ENCODE peak calls at places on chromosomes 5 and 9, in four cellular contexts. One of them, this sample, is unnamed. For H3K4me1, the result is how much of the 10 kb centered on the place peaks cover.

GRCh38 chr9:85973238-85973637 is 32.3 kb downstream of the NAA35 start:
- DNase-seq in colonic mucosa: no peak
- DNase-seq in thyroid gland: no peak
- DNase-seq in lower lobe of right lung: no peak
- DNase-seq in this sample: no peak

GRCh38 chr9:86324308-86324707 is 29.9 kb downstream of the TUT7 start:
- DNase-seq in colonic mucosa: no peak
- DNase-seq in thyroid gland: no peak
- DNase-seq in lower lobe of right lung: no peak
- DNase-seq in this sample: no peak

GRCh38 chr5:76402251-76402879 is 720 bp upstream of the IQGAP2 start:
- DNase-seq in colonic mucosa: peak
- DNase-seq in thyroid gland: peak
- DNase-seq in lower lobe of right lung: peak
- DNase-seq in this sample: peak

GRCh38 chr5:111364992-111365391 is 140.8 kb downstream of the CAMK4 start:
- DNase-seq in colonic mucosa: no peak
- DNase-seq in thyroid gland: no peak
- DNase-seq in lower lobe of right lung: no peak
- DNase-seq in this sample: no peak

GRCh38 chr5:10676946-10677345 is 84.1 kb downstream of the DAP start:
- DNase-seq in colonic mucosa: no peak
- DNase-seq in thyroid gland: no peak
- DNase-seq in lower lobe of right lung: no peak
- DNase-seq in this sample: no peak

GRCh38 chr9:38384990-38385848 is 7.3 kb upstream of the ALDH1B1 start:
- DNase-seq in colonic mucosa: no peak
- DNase-seq in thyroid gland: no peak
- DNase-seq in lower lobe of right lung: no peak
- DNase-seq in this sample: no peak

GRCh38 chr5:55636711-55637110 is 75.4 kb downstream of the SLC38A9 start:
- DNase-seq in colonic mucosa: peak
- DNase-seq in thyroid gland: no peak
- DNase-seq in lower lobe of right lung: no peak
- DNase-seq in this sample: peak

GRCh38 chr9:102072061-102072764 is 333.8 kb upstream of the GRIN3A start:
- DNase-seq in colonic mucosa: no peak
- DNase-seq in thyroid gland: no peak
- DNase-seq in lower lobe of right lung: no peak
- DNase-seq in this sample: no peak

GRCh38 chr9:81634915-81635516 is 54.3 kb downstream of the TLE1 start:
- DNase-seq in colonic mucosa: no peak
- DNase-seq in thyroid gland: no peak
- DNase-seq in lower lobe of right lung: no peak
- DNase-seq in this sample: no peak

GRCh38 chr5:38347896-38348295 is 89.5 kb downstream of the EGFLAM start:
- DNase-seq in colonic mucosa: no peak
- DNase-seq in thyroid gland: no peak
- DNase-seq in lower lobe of right lung: no peak
- DNase-seq in this sample: no peak

GRCh38 chr9:105693435-105694275 is 686 bp upstream of the TMEM38B start:
- DNase-seq in colonic mucosa: no peak
- DNase-seq in thyroid gland: no peak
- DNase-seq in lower lobe of right lung: no peak
- DNase-seq in this sample: no peak

DNA sequence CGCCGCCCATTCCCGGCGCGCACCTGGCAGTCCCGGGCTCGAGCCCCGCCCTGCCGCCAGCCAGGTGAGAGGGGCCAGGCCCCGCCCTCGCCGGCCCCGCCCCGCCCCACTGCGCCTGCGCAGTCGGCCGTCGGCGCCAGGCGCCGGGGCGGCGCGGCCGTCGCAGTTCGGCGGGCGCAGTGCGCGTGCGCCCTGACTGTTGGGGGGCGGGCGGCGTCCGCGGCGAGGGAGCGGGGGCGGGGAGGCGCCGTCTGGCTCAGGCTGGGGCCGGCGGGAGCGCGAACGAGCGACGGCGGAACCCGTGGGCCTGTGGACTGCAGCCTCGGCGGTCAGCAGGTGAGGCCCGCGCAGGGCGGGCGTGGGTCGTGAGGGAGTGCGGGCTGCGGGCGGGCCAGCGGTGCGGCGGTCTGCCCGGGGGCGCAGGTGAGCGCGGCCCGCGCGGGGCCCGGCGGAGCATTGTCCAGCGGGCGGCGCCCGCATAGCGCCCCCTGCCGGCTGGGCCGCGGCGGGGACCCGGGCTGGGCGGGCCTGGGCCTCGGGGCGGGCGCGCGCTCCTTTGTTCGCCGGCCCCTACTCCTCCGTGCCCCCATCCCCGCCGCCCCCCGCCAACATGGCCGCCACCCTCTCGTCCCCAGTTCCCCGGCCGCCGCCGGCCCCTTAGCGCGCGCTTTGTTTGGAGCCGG is at the start of gene SPIN1:
- DNase-seq in colonic mucosa: peak
- DNase-seq in thyroid gland: peak
- DNase-seq in lower lobe of right lung: peak
- DNase-seq in this sample: peak
- TF ChIP-seq CTCF in colonic mucosa: no peak
- TF ChIP-seq CTCF in thyroid gland: no peak
- TF ChIP-seq CTCF in lower lobe of right lung: no peak
- TF ChIP-seq CTCF in this sample: peak

GRCh38 chr5:157591766-157592165 is 16.2 kb upstream of the ADAM19 start:
- DNase-seq in colonic mucosa: no peak
- DNase-seq in thyroid gland: no peak
- DNase-seq in lower lobe of right lung: no peak
- DNase-seq in this sample: no peak
- H3K4me1 ChIP-seq in colonic mucosa: under half
- H3K4me1 ChIP-seq in thyroid gland: under half
- H3K4me1 ChIP-seq in lower lobe of right lung: under half
- H3K4me1 ChIP-seq in this sample: under half

GRCh38 chr5:170633235-170634041 is 129.6 kb downstream of the KCNIP1 start:
- DNase-seq in colonic mucosa: peak
- DNase-seq in thyroid gland: peak
- DNase-seq in lower lobe of right lung: no peak
- DNase-seq in this sample: peak
- TF ChIP-seq CTCF in colonic mucosa: peak
- TF ChIP-seq CTCF in thyroid gland: no peak
- TF ChIP-seq CTCF in lower lobe of right lung: no peak
- TF ChIP-seq CTCF in this sample: peak

DNA sequence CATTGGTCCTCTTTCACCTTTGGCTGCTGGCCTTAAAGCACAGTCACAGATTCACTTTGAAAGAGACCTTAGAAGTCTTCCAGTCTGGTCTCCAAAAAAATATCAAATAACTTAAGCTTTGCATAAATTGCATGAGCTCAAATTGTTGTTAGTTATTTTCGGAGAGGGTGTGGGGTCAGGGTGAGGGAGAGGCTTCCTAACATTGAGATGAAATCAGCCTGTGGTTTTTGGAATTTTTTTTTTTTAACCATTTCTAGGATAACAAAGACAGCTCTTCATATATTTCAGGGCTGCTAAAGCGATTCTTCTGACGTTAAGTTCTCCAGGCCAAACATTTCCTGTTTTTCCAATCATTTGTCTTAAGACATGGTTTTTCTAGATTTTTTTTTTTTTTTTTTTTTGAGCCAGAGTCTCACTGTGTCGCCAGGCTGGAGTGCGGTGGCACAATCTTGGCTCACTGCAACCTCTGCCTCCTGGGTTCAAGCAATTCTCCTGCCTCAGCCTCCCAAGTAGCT is 4.5 kb downstream of the OCLN start:
- DNase-seq in colonic mucosa: no peak
- DNase-seq in thyroid gland: no peak
- DNase-seq in lower lobe of right lung: no peak
- DNase-seq in this sample: no peak
- H3K4me1 ChIP-seq in colonic mucosa: under half
- H3K4me1 ChIP-seq in thyroid gland: under half
- H3K4me1 ChIP-seq in lower lobe of right lung: under half
- H3K4me1 ChIP-seq in this sample: under half